ENCODE peak calls at places on chromosomes 3 and 15, in nine cellular contexts. I is HFFc6, A is A673, N is ovary, K is pancreas, H is psoas muscle, C is endothelial cell, Y is uterus, G is Panc1. S is an unnamed sample.
A peak's percentile ranks its signal among the peaks of the same experiment; 100 is the strongest.

GRCh38 chr3:51621091-51621892 is 49.8 kb upstream of the TEX264 start:
- DNase-seq in I (no peak), A (no peak), N (no peak), K (no peak), H (no peak), C (no peak), Y (no peak), G (no peak), S (no peak)

GRCh38 chr15:63030101-63030528 is 12.4 kb upstream of the TPM1 start:
- DNase-seq in I (no peak), A (no peak), N (no peak), K (no peak), H (peak; percentile 43), C (no peak), Y (peak; percentile 41), G (no peak), S (no peak)

GRCh38 chr15:60798821-60799220 is 319.9 kb upstream of the ICE2 start:
- DNase-seq in I (peak; percentile 49), A (peak; percentile 23), N (no peak), K (no peak), H (no peak), C (no peak), Y (no peak), G (no peak), S (no peak)

GRCh38 chr15:83061680-83062079 is 5.4 kb downstream of the BTBD1 start:
- DNase-seq in I (peak; percentile 78), A (peak; percentile 92), N (no peak), K (no peak), H (no peak), C (no peak), Y (no peak), G (no peak), S (no peak)

GRCh38 chr15:57354436-57355123 is 21.7 kb upstream of the CGNL1 start:
- DNase-seq in I (no peak), A (no peak), N (no peak), K (no peak), H (no peak), C (no peak), Y (no peak), G (no peak), S (no peak)

GRCh38 chr3:85571835-85572234 is 613.0 kb downstream of the CADM2 start:
- DNase-seq in I (no peak), A (no peak), N (no peak), K (no peak), H (peak; percentile 19), C (no peak), Y (no peak), G (no peak), S (no peak)

GRCh38 chr3:11604139-11604895 is 39.4 kb downstream of the VGLL4 start:
- DNase-seq in I (peak; percentile 68), A (no peak), N (peak; percentile 51), K (no peak), H (no peak), C (no peak), Y (no peak), G (peak; percentile 65), S (no peak)

GRCh38 chr3:193711165-193711485 is 118.1 kb downstream of the OPA1 start:
- DNase-seq in I (no peak), A (no peak), N (no peak), K (no peak), H (no peak), C (no peak), Y (no peak), G (no peak), S (no peak)

GRCh38 chr15:25838871-25839195 is 24.3 kb downstream of the ATP10A start:
- DNase-seq in I (no peak), A (no peak), N (no peak), K (no peak), H (no peak), C (no peak), Y (no peak), G (no peak), S (no peak)

GRCh38 chr15:72222433-72222832 is 8.6 kb downstream of the PKM start:
- DNase-seq in I (no peak), A (no peak), N (no peak), K (no peak), H (peak; percentile 84), C (no peak), Y (no peak), G (no peak), S (no peak)

GRCh38 chr15:72216079-72216478 is 14.9 kb downstream of the PKM start:
- DNase-seq in I (no peak), A (no peak), N (no peak), K (no peak), H (no peak), C (no peak), Y (no peak), G (no peak), S (no peak)

GRCh38 chr15:72217216-72217615 is 13.8 kb downstream of the PKM start:
- DNase-seq in I (no peak), A (no peak), N (no peak), K (no peak), H (no peak), C (no peak), Y (no peak), G (no peak), S (no peak)

GRCh38 chr15:72220678-72221077 is 10.3 kb downstream of the PKM start:
- DNase-seq in I (no peak), A (no peak), N (no peak), K (no peak), H (no peak), C (no peak), Y (no peak), G (no peak), S (no peak)
- TF ChIP-seq CTCF in I (no peak), A (no peak), N (no peak), K (no peak), H (no peak), C (no peak), Y (no peak), G (no peak), S (no peak)

GRCh38 chr3:42822828-42823227 is 13.6 kb downstream of the ACKR2 start:
- DNase-seq in I (no peak), A (no peak), N (no peak), K (no peak), H (no peak), C (no peak), Y (no peak), G (no peak), S (no peak)
- TF ChIP-seq CTCF in I (no peak), A (no peak), N (no peak), K (no peak), H (no peak), C (no peak), Y (no peak), G (no peak), S (no peak)

GRCh38 chr15:81410318-81410753 is 36.3 kb upstream of the TMC3 start:
- DNase-seq in I (peak; percentile 67), A (peak; percentile 73), N (peak; percentile 28), K (no peak), H (peak; percentile 39), C (peak; percentile 60), Y (peak; percentile 40), G (peak; percentile 50), S (no peak)
- TF ChIP-seq CTCF in I (peak; percentile 72), A (peak; percentile 63), N (peak; percentile 24), K (no peak), H (peak; percentile 26), C (peak; percentile 58), Y (peak; percentile 39), G (peak; percentile 71), S (no peak)

GRCh38 chr3:109070232-109070631 is 47.7 kb downstream of the MORC1 start:
- DNase-seq in I (no peak), A (no peak), N (no peak), K (no peak), H (no peak), C (no peak), Y (no peak), G (no peak), S (no peak)

GRCh38 chr3:109073116-109073515 is 44.8 kb downstream of the MORC1 start:
- DNase-seq in I (no peak), A (no peak), N (no peak), K (no peak), H (no peak), C (no peak), Y (no peak), G (no peak), S (no peak)

GRCh38 chr3:109072208-109072607 is 45.7 kb downstream of the MORC1 start:
- DNase-seq in I (no peak), A (no peak), N (no peak), K (no peak), H (no peak), C (no peak), Y (no peak), G (no peak), S (no peak)

GRCh38 chr3:109071349-109072142 is 46.4 kb downstream of the MORC1 start:
- DNase-seq in I (no peak), A (no peak), N (no peak), K (peak; percentile 21), H (no peak), C (no peak), Y (no peak), G (no peak), S (no peak)
- TF ChIP-seq CTCF in I (no peak), A (peak; percentile 26), N (no peak), K (no peak), H (no peak), C (no peak), Y (no peak), G (peak; percentile 13), S (no peak)

GRCh38 chr15:80818996-80819395 is 39.8 kb downstream of the CEMIP start:
- DNase-seq in I (no peak), A (no peak), N (no peak), K (no peak), H (no peak), C (no peak), Y (no peak), G (no peak), S (no peak)
- TF ChIP-seq CTCF in I (no peak), A (no peak), N (no peak), K (no peak), H (no peak), C (no peak), Y (no peak), G (no peak), S (no peak)

DNA sequence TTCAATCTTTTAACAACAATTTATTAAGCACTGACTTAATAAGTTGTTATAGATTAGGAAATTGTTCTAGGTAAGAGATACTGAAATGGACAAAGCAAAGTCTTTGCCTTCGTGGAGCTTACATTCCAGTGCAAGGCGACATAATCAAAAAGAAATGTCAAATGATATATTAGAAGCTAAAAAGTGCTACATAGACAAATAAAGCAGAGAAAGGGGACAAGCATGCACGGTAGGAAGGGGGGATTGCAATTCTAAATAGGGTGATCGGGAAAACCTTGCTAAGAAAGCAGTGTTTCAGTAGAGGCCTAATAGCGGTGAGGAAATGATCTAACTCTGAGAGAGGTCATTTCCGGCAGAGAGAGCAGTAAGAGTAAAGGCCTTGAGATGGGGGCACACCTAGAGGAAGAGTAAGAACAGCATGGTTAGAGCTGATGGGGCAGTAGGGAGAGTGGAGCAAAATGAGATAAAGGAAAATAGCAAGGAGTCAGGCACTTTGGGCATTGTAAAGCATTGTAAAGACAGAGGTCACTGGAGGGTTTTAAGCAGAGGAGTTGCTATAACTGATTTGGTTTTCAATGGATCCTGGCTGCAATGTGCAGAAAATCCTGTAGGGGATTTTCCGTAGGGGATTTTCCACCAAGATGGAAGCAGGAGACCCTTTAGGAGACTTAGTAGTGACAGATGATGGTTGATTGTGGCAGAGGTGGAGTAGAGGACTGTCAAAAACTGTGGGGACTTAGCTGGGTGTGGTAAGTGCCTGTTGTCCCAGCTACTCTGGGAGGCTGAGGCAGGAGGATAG is 71.7 kb upstream of the CFAP20DC start:
- DNase-seq in I (no peak), A (no peak), N (no peak), K (no peak), H (no peak), C (no peak), Y (no peak), G (no peak), S (no peak)
- TF ChIP-seq CTCF in I (peak; percentile 35), A (no peak), N (no peak), K (no peak), H (no peak), C (peak; percentile 57), Y (no peak), G (no peak), S (no peak)

S was measured in activated B cell treated with CpG ODN at 0.5 μM for 24 hours.